ENCODE peak calls at places on chromosomes 5 and 9, in ten cellular contexts. One of them, this sample, is unnamed.

GRCh38 chr5:111932207-111932606 is 175.2 kb upstream of the NREP start:
- DNase-seq in heart left ventricle: no peak
- DNase-seq in globus pallidus: no peak
- DNase-seq in Kasumi-1: no peak
- DNase-seq in NCI-H2171 treated with DMSO at 0.1 percent for 48 hours: no peak
- DNase-seq in SW 1271: no peak
- DNase-seq in RCC 7860: no peak
- DNase-seq in progenitor cell of endocrine pancreas: no peak
- DNase-seq in CD8-positive, alpha-beta T cell: no peak
- DNase-seq in activated B cell treated with CpG ODN at 0.5 μM for 24 hours: no peak
- DNase-seq in this sample: no peak

GRCh38 chr9:88590558-88591146 is 55.7 kb downstream of the NXNL2 start:
- DNase-seq in heart left ventricle: no peak
- DNase-seq in globus pallidus: no peak
- DNase-seq in Kasumi-1: no peak
- DNase-seq in NCI-H2171 treated with DMSO at 0.1 percent for 48 hours: no peak
- DNase-seq in SW 1271: peak
- DNase-seq in RCC 7860: no peak
- DNase-seq in progenitor cell of endocrine pancreas: no peak
- DNase-seq in CD8-positive, alpha-beta T cell: no peak
- DNase-seq in activated B cell treated with CpG ODN at 0.5 μM for 24 hours: no peak
- DNase-seq in this sample: no peak

GRCh38 chr5:164256351-164256750 is 750.9 kb downstream of the MAT2B start:
- DNase-seq in heart left ventricle: no peak
- DNase-seq in globus pallidus: no peak
- DNase-seq in Kasumi-1: no peak
- DNase-seq in NCI-H2171 treated with DMSO at 0.1 percent for 48 hours: no peak
- DNase-seq in SW 1271: no peak
- DNase-seq in RCC 7860: no peak
- DNase-seq in progenitor cell of endocrine pancreas: no peak
- DNase-seq in CD8-positive, alpha-beta T cell: no peak
- DNase-seq in activated B cell treated with CpG ODN at 0.5 μM for 24 hours: no peak
- DNase-seq in this sample: no peak

GRCh38 chr9:81986051-81986450 is 2.5 kb upstream of the SPATA31D1 start:
- DNase-seq in heart left ventricle: no peak
- DNase-seq in globus pallidus: no peak
- DNase-seq in Kasumi-1: no peak
- DNase-seq in NCI-H2171 treated with DMSO at 0.1 percent for 48 hours: no peak
- DNase-seq in SW 1271: no peak
- DNase-seq in RCC 7860: no peak
- DNase-seq in progenitor cell of endocrine pancreas: no peak
- DNase-seq in CD8-positive, alpha-beta T cell: no peak
- DNase-seq in activated B cell treated with CpG ODN at 0.5 μM for 24 hours: no peak
- DNase-seq in this sample: no peak

GRCh38 chr5:122469520-122469919 is 157.5 kb downstream of the SNCAIP start:
- DNase-seq in heart left ventricle: no peak
- DNase-seq in globus pallidus: no peak
- DNase-seq in Kasumi-1: no peak
- DNase-seq in NCI-H2171 treated with DMSO at 0.1 percent for 48 hours: no peak
- DNase-seq in SW 1271: no peak
- DNase-seq in RCC 7860: no peak
- DNase-seq in progenitor cell of endocrine pancreas: no peak
- DNase-seq in CD8-positive, alpha-beta T cell: no peak
- DNase-seq in activated B cell treated with CpG ODN at 0.5 μM for 24 hours: no peak
- DNase-seq in this sample: no peak

GRCh38 chr5:180801596-180802324 is 846 bp downstream of the MGAT1 start:
- DNase-seq in heart left ventricle: no peak
- DNase-seq in globus pallidus: no peak
- DNase-seq in Kasumi-1: no peak
- DNase-seq in NCI-H2171 treated with DMSO at 0.1 percent for 48 hours: no peak
- DNase-seq in SW 1271: no peak
- DNase-seq in RCC 7860: no peak
- DNase-seq in progenitor cell of endocrine pancreas: no peak
- DNase-seq in CD8-positive, alpha-beta T cell: no peak
- DNase-seq in activated B cell treated with CpG ODN at 0.5 μM for 24 hours: no peak
- DNase-seq in this sample: no peak

GRCh38 chr5:80566711-80567259 is 3.3 kb downstream of the ANKRD34B start:
- DNase-seq in heart left ventricle: no peak
- DNase-seq in globus pallidus: no peak
- DNase-seq in Kasumi-1: no peak
- DNase-seq in NCI-H2171 treated with DMSO at 0.1 percent for 48 hours: no peak
- DNase-seq in SW 1271: no peak
- DNase-seq in RCC 7860: no peak
- DNase-seq in progenitor cell of endocrine pancreas: no peak
- DNase-seq in CD8-positive, alpha-beta T cell: no peak
- DNase-seq in activated B cell treated with CpG ODN at 0.5 μM for 24 hours: no peak
- DNase-seq in this sample: no peak

GRCh38 chr5:162603399-162603798 is 535.8 kb downstream of the GABRG2 start:
- DNase-seq in heart left ventricle: no peak
- DNase-seq in globus pallidus: no peak
- DNase-seq in Kasumi-1: no peak
- DNase-seq in NCI-H2171 treated with DMSO at 0.1 percent for 48 hours: no peak
- DNase-seq in SW 1271: no peak
- DNase-seq in RCC 7860: no peak
- DNase-seq in progenitor cell of endocrine pancreas: no peak
- DNase-seq in CD8-positive, alpha-beta T cell: no peak
- DNase-seq in activated B cell treated with CpG ODN at 0.5 μM for 24 hours: no peak
- DNase-seq in this sample: no peak

GRCh38 chr5:74943905-74944304 is 77.7 kb upstream of the FAM169A start:
- DNase-seq in heart left ventricle: no peak
- DNase-seq in globus pallidus: no peak
- DNase-seq in Kasumi-1: peak
- DNase-seq in NCI-H2171 treated with DMSO at 0.1 percent for 48 hours: no peak
- DNase-seq in SW 1271: no peak
- DNase-seq in RCC 7860: no peak
- DNase-seq in progenitor cell of endocrine pancreas: no peak
- DNase-seq in CD8-positive, alpha-beta T cell: no peak
- DNase-seq in activated B cell treated with CpG ODN at 0.5 μM for 24 hours: no peak
- DNase-seq in this sample: no peak

GRCh38 chr9:111957856-111958631 is 61.4 kb downstream of the UGCG start:
- DNase-seq in heart left ventricle: no peak
- DNase-seq in globus pallidus: no peak
- DNase-seq in Kasumi-1: peak
- DNase-seq in NCI-H2171 treated with DMSO at 0.1 percent for 48 hours: peak
- DNase-seq in SW 1271: peak
- DNase-seq in RCC 7860: peak
- DNase-seq in progenitor cell of endocrine pancreas: no peak
- DNase-seq in CD8-positive, alpha-beta T cell: no peak
- DNase-seq in activated B cell treated with CpG ODN at 0.5 μM for 24 hours: no peak
- DNase-seq in this sample: no peak

GRCh38 chr9:100368672-100369071 is 15.9 kb upstream of the TEX10 start:
- DNase-seq in heart left ventricle: no peak
- DNase-seq in globus pallidus: no peak
- DNase-seq in Kasumi-1: no peak
- DNase-seq in NCI-H2171 treated with DMSO at 0.1 percent for 48 hours: no peak
- DNase-seq in SW 1271: no peak
- DNase-seq in RCC 7860: no peak
- DNase-seq in progenitor cell of endocrine pancreas: no peak
- DNase-seq in CD8-positive, alpha-beta T cell: no peak
- DNase-seq in activated B cell treated with CpG ODN at 0.5 μM for 24 hours: no peak
- DNase-seq in this sample: no peak

GRCh38 chr9:35820076-35820475 is 5.2 kb upstream of the HINT2 start:
- DNase-seq in heart left ventricle: no peak
- DNase-seq in globus pallidus: no peak
- DNase-seq in Kasumi-1: no peak
- DNase-seq in NCI-H2171 treated with DMSO at 0.1 percent for 48 hours: no peak
- DNase-seq in SW 1271: no peak
- DNase-seq in RCC 7860: no peak
- DNase-seq in progenitor cell of endocrine pancreas: no peak
- DNase-seq in CD8-positive, alpha-beta T cell: no peak
- DNase-seq in activated B cell treated with CpG ODN at 0.5 μM for 24 hours: no peak
- DNase-seq in this sample: no peak

GRCh38 chr5:158303261-158303660 is 444.3 kb upstream of the CLINT1 start:
- DNase-seq in heart left ventricle: no peak
- DNase-seq in globus pallidus: no peak
- DNase-seq in Kasumi-1: no peak
- DNase-seq in NCI-H2171 treated with DMSO at 0.1 percent for 48 hours: peak
- DNase-seq in SW 1271: no peak
- DNase-seq in RCC 7860: no peak
- DNase-seq in progenitor cell of endocrine pancreas: no peak
- DNase-seq in CD8-positive, alpha-beta T cell: no peak
- DNase-seq in activated B cell treated with CpG ODN at 0.5 μM for 24 hours: no peak
- DNase-seq in this sample: no peak

GRCh38 chr5:177537389-177538361 is 16.7 kb downstream of the FAM193B start:
- DNase-seq in heart left ventricle: peak
- DNase-seq in globus pallidus: no peak
- DNase-seq in Kasumi-1: no peak
- DNase-seq in NCI-H2171 treated with DMSO at 0.1 percent for 48 hours: no peak
- DNase-seq in SW 1271: peak
- DNase-seq in RCC 7860: peak
- DNase-seq in progenitor cell of endocrine pancreas: no peak
- DNase-seq in CD8-positive, alpha-beta T cell: no peak
- DNase-seq in activated B cell treated with CpG ODN at 0.5 μM for 24 hours: no peak
- DNase-seq in this sample: no peak

GRCh38 chr9:68933434-68934318 is 80.2 kb downstream of the PRKACG start:
- DNase-seq in heart left ventricle: no peak
- DNase-seq in globus pallidus: no peak
- DNase-seq in Kasumi-1: no peak
- DNase-seq in NCI-H2171 treated with DMSO at 0.1 percent for 48 hours: no peak
- DNase-seq in SW 1271: no peak
- DNase-seq in RCC 7860: no peak
- DNase-seq in progenitor cell of endocrine pancreas: no peak
- DNase-seq in CD8-positive, alpha-beta T cell: no peak
- DNase-seq in activated B cell treated with CpG ODN at 0.5 μM for 24 hours: no peak
- DNase-seq in this sample: no peak

GRCh38 chr9:72557549-72557948 is 36.1 kb downstream of the TMC1 start:
- DNase-seq in heart left ventricle: no peak
- DNase-seq in globus pallidus: no peak
- DNase-seq in Kasumi-1: no peak
- DNase-seq in NCI-H2171 treated with DMSO at 0.1 percent for 48 hours: no peak
- DNase-seq in SW 1271: peak
- DNase-seq in RCC 7860: peak
- DNase-seq in progenitor cell of endocrine pancreas: no peak
- DNase-seq in CD8-positive, alpha-beta T cell: no peak
- DNase-seq in activated B cell treated with CpG ODN at 0.5 μM for 24 hours: no peak
- DNase-seq in this sample: no peak

GRCh38 chr5:78705826-78706225 is 57.3 kb upstream of the LHFPL2 start:
- DNase-seq in heart left ventricle: no peak
- DNase-seq in globus pallidus: no peak
- DNase-seq in Kasumi-1: no peak
- DNase-seq in NCI-H2171 treated with DMSO at 0.1 percent for 48 hours: no peak
- DNase-seq in SW 1271: no peak
- DNase-seq in RCC 7860: no peak
- DNase-seq in progenitor cell of endocrine pancreas: no peak
- DNase-seq in CD8-positive, alpha-beta T cell: no peak
- DNase-seq in activated B cell treated with CpG ODN at 0.5 μM for 24 hours: no peak
- DNase-seq in this sample: no peak

GRCh38 chr5:131661931-131662330 is 26.9 kb upstream of the RAPGEF6 start:
- DNase-seq in heart left ventricle: no peak
- DNase-seq in globus pallidus: no peak
- DNase-seq in Kasumi-1: no peak
- DNase-seq in NCI-H2171 treated with DMSO at 0.1 percent for 48 hours: no peak
- DNase-seq in SW 1271: no peak
- DNase-seq in RCC 7860: no peak
- DNase-seq in progenitor cell of endocrine pancreas: no peak
- DNase-seq in CD8-positive, alpha-beta T cell: no peak
- DNase-seq in activated B cell treated with CpG ODN at 0.5 μM for 24 hours: no peak
- DNase-seq in this sample: no peak

GRCh38 chr9:94665606-94666005 is 26.3 kb upstream of the FBP1 start:
- DNase-seq in heart left ventricle: no peak
- DNase-seq in globus pallidus: no peak
- DNase-seq in Kasumi-1: no peak
- DNase-seq in NCI-H2171 treated with DMSO at 0.1 percent for 48 hours: no peak
- DNase-seq in SW 1271: no peak
- DNase-seq in RCC 7860: no peak
- DNase-seq in progenitor cell of endocrine pancreas: no peak
- DNase-seq in CD8-positive, alpha-beta T cell: no peak
- DNase-seq in activated B cell treated with CpG ODN at 0.5 μM for 24 hours: no peak
- DNase-seq in this sample: peak

GRCh38 chr5:83306572-83307241 is 164.8 kb upstream of the VCAN start:
- DNase-seq in heart left ventricle: peak
- DNase-seq in globus pallidus: peak
- DNase-seq in Kasumi-1: peak
- DNase-seq in NCI-H2171 treated with DMSO at 0.1 percent for 48 hours: no peak
- DNase-seq in SW 1271: no peak
- DNase-seq in RCC 7860: peak
- DNase-seq in progenitor cell of endocrine pancreas: no peak
- DNase-seq in CD8-positive, alpha-beta T cell: no peak
- DNase-seq in activated B cell treated with CpG ODN at 0.5 μM for 24 hours: no peak
- DNase-seq in this sample: no peak

GRCh38 chr5:122077451-122078115 is 476 bp downstream of the LOX start:
- DNase-seq in heart left ventricle: no peak
- DNase-seq in globus pallidus: no peak
- DNase-seq in Kasumi-1: peak
- DNase-seq in NCI-H2171 treated with DMSO at 0.1 percent for 48 hours: peak
- DNase-seq in SW 1271: no peak
- DNase-seq in RCC 7860: no peak
- DNase-seq in progenitor cell of endocrine pancreas: peak
- DNase-seq in CD8-positive, alpha-beta T cell: no peak
- DNase-seq in activated B cell treated with CpG ODN at 0.5 μM for 24 hours: no peak
- DNase-seq in this sample: peak

GRCh38 chr5:154317916-154318315 is 127.4 kb downstream of the GALNT10 start:
- DNase-seq in heart left ventricle: no peak
- DNase-seq in globus pallidus: no peak
- DNase-seq in Kasumi-1: no peak
- DNase-seq in NCI-H2171 treated with DMSO at 0.1 percent for 48 hours: no peak
- DNase-seq in SW 1271: no peak
- DNase-seq in RCC 7860: no peak
- DNase-seq in progenitor cell of endocrine pancreas: no peak
- DNase-seq in CD8-positive, alpha-beta T cell: no peak
- DNase-seq in activated B cell treated with CpG ODN at 0.5 μM for 24 hours: no peak
- DNase-seq in this sample: no peak

GRCh38 chr5:139369181-139369580 is 13.9 kb downstream of the SLC23A1 start:
- DNase-seq in heart left ventricle: no peak
- DNase-seq in globus pallidus: no peak
- DNase-seq in Kasumi-1: no peak
- DNase-seq in NCI-H2171 treated with DMSO at 0.1 percent for 48 hours: no peak
- DNase-seq in SW 1271: no peak
- DNase-seq in RCC 7860: no peak
- DNase-seq in progenitor cell of endocrine pancreas: no peak
- DNase-seq in CD8-positive, alpha-beta T cell: no peak
- DNase-seq in activated B cell treated with CpG ODN at 0.5 μM for 24 hours: no peak
- DNase-seq in this sample: no peak

GRCh38 chr5:34736445-34737119 is 80.5 kb downstream of the RAI14 start:
- DNase-seq in heart left ventricle: no peak
- DNase-seq in globus pallidus: no peak
- DNase-seq in Kasumi-1: no peak
- DNase-seq in NCI-H2171 treated with DMSO at 0.1 percent for 48 hours: no peak
- DNase-seq in SW 1271: no peak
- DNase-seq in RCC 7860: peak
- DNase-seq in progenitor cell of endocrine pancreas: no peak
- DNase-seq in CD8-positive, alpha-beta T cell: no peak
- DNase-seq in activated B cell treated with CpG ODN at 0.5 μM for 24 hours: no peak
- DNase-seq in this sample: no peak

GRCh38 chr9:87193925-87194380 is 246.6 kb upstream of the GAS1 start:
- DNase-seq in heart left ventricle: no peak
- DNase-seq in globus pallidus: no peak
- DNase-seq in Kasumi-1: no peak
- DNase-seq in NCI-H2171 treated with DMSO at 0.1 percent for 48 hours: no peak
- DNase-seq in SW 1271: no peak
- DNase-seq in RCC 7860: peak
- DNase-seq in progenitor cell of endocrine pancreas: no peak
- DNase-seq in CD8-positive, alpha-beta T cell: no peak
- DNase-seq in activated B cell treated with CpG ODN at 0.5 μM for 24 hours: no peak
- DNase-seq in this sample: no peak

GRCh38 chr5:1202026-1202797 is 817 bp downstream of the SLC6A19 start:
- DNase-seq in heart left ventricle: no peak
- DNase-seq in globus pallidus: no peak
- DNase-seq in Kasumi-1: no peak
- DNase-seq in NCI-H2171 treated with DMSO at 0.1 percent for 48 hours: no peak
- DNase-seq in SW 1271: no peak
- DNase-seq in RCC 7860: no peak
- DNase-seq in progenitor cell of endocrine pancreas: no peak
- DNase-seq in CD8-positive, alpha-beta T cell: no peak
- DNase-seq in activated B cell treated with CpG ODN at 0.5 μM for 24 hours: no peak
- DNase-seq in this sample: no peak

GRCh38 chr5:116573279-116573616 is 1.4 kb downstream of the SEMA6A start:
- DNase-seq in heart left ventricle: peak
- DNase-seq in globus pallidus: peak
- DNase-seq in Kasumi-1: no peak
- DNase-seq in NCI-H2171 treated with DMSO at 0.1 percent for 48 hours: peak
- DNase-seq in SW 1271: no peak
- DNase-seq in RCC 7860: no peak
- DNase-seq in progenitor cell of endocrine pancreas: peak
- DNase-seq in CD8-positive, alpha-beta T cell: no peak
- DNase-seq in activated B cell treated with CpG ODN at 0.5 μM for 24 hours: no peak
- DNase-seq in this sample: no peak

GRCh38 chr5:79109527-79110492 is 1.8 kb upstream of the BHMT start:
- DNase-seq in heart left ventricle: no peak
- DNase-seq in globus pallidus: no peak
- DNase-seq in Kasumi-1: peak
- DNase-seq in NCI-H2171 treated with DMSO at 0.1 percent for 48 hours: no peak
- DNase-seq in SW 1271: no peak
- DNase-seq in RCC 7860: no peak
- DNase-seq in progenitor cell of endocrine pancreas: no peak
- DNase-seq in CD8-positive, alpha-beta T cell: no peak
- DNase-seq in activated B cell treated with CpG ODN at 0.5 μM for 24 hours: no peak
- DNase-seq in this sample: no peak

This sample was measured in G401.